ENCODE peak calls at places on chromosomes 6 and 20, in four cellular contexts. G is A673, F is globus pallidus, M is Kasumi-1. O is an unnamed sample.

GRCh38 chr20:1941226-1941625 is 46.0 kb downstream of the SIRPA start:
- DNase-seq in F (no peak), M (no peak), G (no peak), O (no peak)

GRCh38 chr6:134539865-134540323 is 222.0 kb upstream of the SGK1 start:
- DNase-seq in F (peak; percentile 83), G (peak; percentile 50), M (peak; percentile 46), O (no peak)

GRCh38 chr6:5723905-5724691 is 282.6 kb downstream of the NRN1 start:
- DNase-seq in M (peak; percentile 66), F (peak; percentile 59), G (peak; percentile 63), O (no peak)

GRCh38 chr20:31606928-31607639 is 2.0 kb downstream of the ID1 start:
- DNase-seq in M (peak; percentile 57), F (no peak), G (peak; percentile 55), O (peak; percentile 65)

GRCh38 chr6:140316966-140317365 is 942.5 kb upstream of the CITED2 start:
- DNase-seq in F (no peak), M (no peak), G (no peak), O (no peak)

GRCh38 chr6:138387577-138388368 is 10.1 kb downstream of the SMIM28 start:
- DNase-seq in M (no peak), F (no peak), G (no peak), O (no peak)

GRCh38 chr6:5464096-5464885 is 203.0 kb downstream of the FARS2 start:
- DNase-seq in M (no peak), G (peak; percentile 7), F (no peak), O (no peak)

GRCh38 chr6:98875375-98875774 is 41.0 kb downstream of the POU3F2 start:
- DNase-seq in M (no peak), F (peak; percentile 17), G (no peak), O (no peak)

GRCh38 chr6:26754212-26754611 is 94.7 kb upstream of the ZNF322 start:
- DNase-seq in M (no peak), G (no peak), F (no peak), O (no peak)

GRCh38 chr6:129440691-129441090 is 269.3 kb downstream of the ARHGAP18 start:
- DNase-seq in G (peak; percentile 15), M (no peak), F (peak; percentile 7), O (peak; percentile 38)

GRCh38 chr20:21398109-21398480 is 769 bp upstream of the NKX2-4 start:
- DNase-seq in G (no peak), F (no peak), M (no peak), O (no peak)

GRCh38 chr20:62010551-62011402 is 54.9 kb downstream of the TAF4 start:
- DNase-seq in M (peak; percentile 73), F (peak; percentile 56), G (peak; percentile 72), O (peak; percentile 90)

GRCh38 chr6:55557176-55557575 is 21.8 kb downstream of the HMGCLL1 start:
- DNase-seq in G (no peak), F (no peak), M (no peak), O (peak; percentile 69)